ENCODE peak calls at places on chromosomes 7 and 10, in eight cellular contexts. I, Y, T, C, S, N, G and M are unnamed samples.

GRCh38 chr10:51445587-51445986 is 253.8 kb downstream of the CSTF2T start:
- DNase-seq in I (no peak), Y (no peak), T (no peak), C (no peak), S (no peak), N (no peak), G (no peak), M (no peak)

GRCh38 chr10:110919349-110919931 is at the start of gene SHOC2:
- DNase-seq in I (no peak), Y (peak; percentile 100), T (no peak), C (no peak), S (peak; percentile 80), N (no peak), G (peak; percentile 90), M (no peak)

GRCh38 chr10:101961591-101962498 is 94.1 kb downstream of the ARMH3 start:
- DNase-seq in I (no peak), Y (no peak), T (no peak), C (no peak), S (peak; percentile 24), N (no peak), G (no peak), M (no peak)

GRCh38 chr10:22023508-22023907 is 20.0 kb upstream of the DNAJC1 start:
- DNase-seq in I (no peak), Y (no peak), T (no peak), C (no peak), S (no peak), N (no peak), G (no peak), M (no peak)

GRCh38 chr7:132577206-132578049 is 1.2 kb upstream of the PLXNA4 start:
- DNase-seq in I (peak; percentile 74), Y (peak; percentile 84), T (no peak), C (no peak), S (peak; percentile 75), N (no peak), G (no peak), M (no peak)

GRCh38 chr7:12709731-12710502 is 22.5 kb downstream of the ARL4A start:
- DNase-seq in I (no peak), Y (no peak), T (no peak), C (no peak), S (no peak), N (no peak), G (no peak), M (peak; percentile 83)

GRCh38 chr7:29282819-29283414 is 88.3 kb downstream of the CHN2 start:
- DNase-seq in I (no peak), Y (peak; percentile 48), T (no peak), C (no peak), S (no peak), N (no peak), G (no peak), M (no peak)

GRCh38 chr7:101422361-101423195 is 59.9 kb downstream of the COL26A1 start:
- DNase-seq in I (no peak), Y (peak; percentile 52), T (no peak), C (no peak), S (no peak), N (no peak), G (no peak), M (no peak)

GRCh38 chr7:37971491-37971890 is 51.1 kb downstream of the EPDR1 start:
- DNase-seq in I (no peak), Y (no peak), T (no peak), C (no peak), S (no peak), N (no peak), G (no peak), M (no peak)

DNA sequence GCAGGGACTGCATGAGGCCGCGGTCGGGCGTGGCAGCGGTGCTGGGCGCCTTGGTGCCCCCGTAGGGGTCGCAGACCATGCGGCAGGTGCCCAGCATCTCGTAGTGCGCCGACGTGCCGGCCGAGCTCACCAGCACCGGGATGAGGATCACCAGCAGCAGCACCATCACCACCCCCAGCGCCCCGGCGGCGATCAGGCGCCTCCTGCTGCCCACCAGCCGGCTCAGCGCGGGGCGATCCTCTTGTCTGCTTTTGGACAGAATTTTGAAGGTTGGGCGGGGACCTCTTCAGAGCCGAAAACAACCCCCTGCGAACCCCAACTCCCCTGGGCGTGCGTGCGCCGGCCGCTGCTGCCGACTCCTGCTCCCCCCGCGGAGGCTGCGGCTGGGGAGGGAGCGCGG is 779 bp downstream of the C1QL3 start:
- DNase-seq in I (no peak), Y (peak; percentile 65), T (no peak), C (no peak), S (peak; percentile 77), N (no peak), G (no peak), M (no peak)
- TF ChIP-seq EZH2 in I (no peak), Y (no peak), T (no peak), C (no peak), S (no peak), N (no peak), G (no peak), M (no peak)

DNA sequence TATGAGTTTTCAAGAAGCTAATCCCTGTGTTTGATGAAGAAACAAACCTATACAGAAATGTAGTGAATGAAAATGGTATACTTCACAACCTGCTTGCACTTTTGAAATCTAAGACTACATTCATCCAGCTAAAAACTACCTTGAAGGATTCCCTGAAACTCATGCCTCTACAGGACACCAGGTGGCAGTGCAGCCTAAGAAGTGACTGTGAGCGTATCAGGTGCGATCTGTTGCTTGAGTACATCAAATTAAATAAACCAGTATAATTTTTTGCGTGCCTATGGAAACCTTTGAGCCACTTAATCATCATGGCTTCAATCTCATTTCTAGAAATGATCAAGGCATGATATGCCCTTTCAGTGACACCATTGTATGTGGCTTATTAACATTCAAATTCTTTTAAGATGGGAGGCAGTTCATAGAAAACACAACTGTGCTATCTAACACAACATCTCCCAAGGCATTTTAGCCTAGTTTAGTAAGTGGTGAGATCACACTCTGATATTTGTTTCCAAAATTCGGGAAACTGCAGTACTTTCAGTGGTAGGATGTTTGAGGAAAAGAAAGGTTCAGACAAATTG is 57.4 kb downstream of the PPP1R17 start:
- DNase-seq in I (peak; percentile 79), Y (peak; percentile 81), T (peak; percentile 33), C (peak; percentile 49), S (peak; percentile 67), N (peak; percentile 53), G (peak; percentile 44), M (peak; percentile 77)
- TF ChIP-seq POLR2AphosphoS5 in I (no peak), Y (no peak), T (no peak), C (no peak), S (no peak), N (no peak), G (no peak), M (no peak)

DNA sequence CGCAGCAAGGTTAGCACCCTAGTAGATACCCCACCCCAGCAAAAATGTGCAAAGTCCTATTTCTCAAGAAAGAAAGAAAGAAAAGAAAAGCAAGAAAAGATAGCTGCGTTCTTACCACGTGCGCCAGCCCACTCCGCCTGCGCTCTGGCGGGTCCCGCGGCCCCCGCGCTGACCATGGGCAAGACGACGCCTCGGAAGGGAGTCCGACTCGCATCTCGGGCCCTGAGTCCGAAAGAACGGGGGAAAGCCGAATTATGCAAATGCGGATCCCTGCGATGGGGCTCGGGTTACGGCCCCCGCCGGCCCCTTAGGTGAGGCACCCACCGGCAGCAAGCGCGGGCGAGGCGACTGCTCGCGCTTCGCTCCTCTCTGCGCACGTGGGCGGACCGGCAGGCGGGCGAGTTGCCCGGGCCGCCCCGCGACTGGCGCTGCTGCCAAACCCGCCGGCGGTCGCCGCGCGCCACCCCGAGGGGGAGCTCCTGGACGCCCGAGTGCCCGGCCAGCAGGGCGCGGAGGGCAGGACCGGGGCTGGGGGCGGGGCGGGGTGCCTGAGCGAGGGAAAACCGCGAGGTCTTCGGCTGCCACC is 2.4 kb upstream of the EGR2 start:
- DNase-seq in I (peak; percentile 6), Y (peak; percentile 73), T (no peak), C (no peak), S (peak; percentile 81), N (no peak), G (no peak), M (no peak)
- TF ChIP-seq EZH2 in I (peak; percentile 87), Y (peak; percentile 35), T (no peak), C (no peak), S (no peak), N (no peak), G (no peak), M (no peak)

GRCh38 chr7:153301908-153302307 is 542.4 kb downstream of the ACTR3B start:
- DNase-seq in I (no peak), Y (no peak), T (no peak), C (no peak), S (no peak), N (no peak), G (no peak), M (no peak)
- TF ChIP-seq POLR2AphosphoS5 in I (no peak), Y (no peak), T (no peak), C (no peak), S (no peak), N (no peak), G (no peak), M (no peak)

DNA sequence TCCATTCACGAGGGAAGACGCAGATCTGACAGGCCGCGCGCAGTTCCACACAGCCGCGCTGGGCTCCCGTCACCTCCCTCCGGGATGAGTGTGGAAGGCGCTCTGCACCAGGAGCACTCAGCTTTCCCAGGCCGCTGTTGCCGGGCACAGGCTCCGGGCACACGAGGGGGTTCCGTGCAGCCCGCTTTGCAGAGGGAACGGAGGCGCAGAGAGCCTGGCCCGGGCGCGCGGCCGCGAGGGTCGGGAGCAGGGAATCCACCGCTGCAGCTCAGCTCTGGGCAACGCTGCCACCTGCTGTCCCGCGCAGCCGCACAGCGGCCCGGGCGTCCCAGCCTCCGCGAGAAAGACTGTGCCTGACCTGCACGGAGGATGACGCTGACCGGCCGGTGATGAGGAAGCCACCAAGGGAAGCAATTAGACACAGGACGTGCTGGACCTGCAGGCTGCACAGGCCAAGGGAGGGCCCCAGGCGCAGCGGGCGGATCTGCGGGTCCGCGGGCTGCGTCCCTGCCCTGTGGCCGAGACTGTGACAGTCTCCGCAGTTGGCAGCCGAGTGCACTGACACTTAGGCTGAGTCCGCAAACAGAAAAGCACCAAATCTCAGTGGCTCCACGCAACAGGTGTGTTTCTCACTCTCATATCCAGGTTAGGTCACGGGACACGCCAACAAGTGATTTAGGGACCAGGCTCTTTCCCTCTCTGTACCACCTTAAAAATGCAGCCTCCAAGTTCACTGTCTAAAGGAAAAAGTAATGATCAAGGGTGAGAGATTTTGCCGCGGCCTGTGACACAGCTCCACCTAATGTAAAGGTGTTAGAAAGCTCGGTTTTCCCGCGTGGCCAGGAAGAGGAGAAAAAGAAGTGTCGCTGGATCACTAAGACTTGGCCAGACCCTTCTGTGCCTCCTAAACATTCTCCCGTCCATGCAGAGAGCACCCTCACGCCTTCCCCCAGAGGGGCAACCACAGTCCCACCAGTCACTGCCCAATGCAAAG is 94.5 kb downstream of the SEC61G start:
- DNase-seq in I (peak; percentile 34), Y (peak; percentile 87), T (no peak), C (peak; percentile 40), S (peak; percentile 85), N (no peak), G (peak; percentile 30), M (no peak)
- TF ChIP-seq EZH2 in I (peak; percentile 46), Y (no peak), T (no peak), C (no peak), S (peak; percentile 22), N (no peak), G (no peak), M (no peak)